ENCODE peak calls at places on chromosomes 6 and 20, in nine cellular contexts. Q is psoas muscle, A is upper lobe of right lung, U is SK-N-SH, S is sigmoid colon, G is caudate nucleus, H is brain microvascular endothelial cell, Y is neural progenitor cell, N is lower lobe of right lung. L is an unnamed sample.

GRCh38 chr20:36717657-36718056 is 28.2 kb downstream of the NDRG3 start:
- DNase-seq in Q (no peak), A (no peak), U (no peak), S (no peak), G (no peak), H (no peak), Y (peak; percentile 50), N (no peak), L (no peak)

GRCh38 chr6:79377830-79378460 is 143.5 kb upstream of the HMGN3 start:
- DNase-seq in Q (no peak), A (no peak), U (no peak), S (no peak), G (no peak), H (peak; percentile 43), Y (no peak), N (peak; percentile 42), L (no peak)

GRCh38 chr20:2142649-2143048 is 41.0 kb downstream of the STK35 start:
- DNase-seq in Q (no peak), A (no peak), U (no peak), S (no peak), G (no peak), H (no peak), Y (no peak), N (no peak), L (no peak)

GRCh38 chr6:100574836-100575235 is 110.1 kb upstream of the SIM1 start:
- DNase-seq in Q (no peak), A (no peak), U (no peak), S (no peak), G (no peak), H (no peak), Y (no peak), N (no peak), L (no peak)

GRCh38 chr6:32796848-32797776 is 19.7 kb downstream of the HLA-DOB start:
- DNase-seq in Q (peak; percentile 81), A (peak; percentile 83), U (peak; percentile 48), S (peak; percentile 77), G (peak; percentile 49), H (peak; percentile 47), Y (peak; percentile 75), N (peak; percentile 81), L (no peak)

GRCh38 chr6:44006123-44006871 is 121.0 kb downstream of the MRPL14 start:
- DNase-seq in Q (peak; percentile 35), A (peak; percentile 53), U (no peak), S (no peak), G (no peak), H (no peak), Y (no peak), N (no peak), L (no peak)

GRCh38 chr20:5524886-5525285 is 208.1 kb upstream of the PROKR2 start:
- DNase-seq in Q (no peak), A (no peak), U (no peak), S (no peak), G (no peak), H (no peak), Y (no peak), N (no peak), L (no peak)

GRCh38 chr20:6051505-6051904 is 2.4 kb downstream of the LRRN4 start:
- DNase-seq in Q (no peak), A (no peak), U (no peak), S (no peak), G (no peak), H (peak; percentile 40), Y (no peak), N (no peak), L (no peak)

GRCh38 chr20:50730765-50731054 is 670 bp upstream of the PARD6B start:
- DNase-seq in Q (no peak), A (no peak), U (no peak), S (no peak), G (no peak), H (no peak), Y (no peak), N (no peak), L (no peak)

GRCh38 chr6:31441368-31442267 is 38.2 kb downstream of the MICA start:
- DNase-seq in Q (peak; percentile 89), A (peak; percentile 94), U (peak; percentile 75), S (peak; percentile 91), G (peak; percentile 46), H (peak; percentile 49), Y (peak; percentile 91), N (peak; percentile 93), L (peak; percentile 80)

GRCh38 chr6:168037242-168037641 is 39.8 kb downstream of the KIF25 start:
- DNase-seq in Q (no peak), A (no peak), U (no peak), S (no peak), G (no peak), H (no peak), Y (peak; percentile 43), N (no peak), L (no peak)

GRCh38 chr6:87408721-87409155 is 966 bp downstream of the CFAP206 start:
- DNase-seq in Q (no peak), A (no peak), U (no peak), S (no peak), G (no peak), H (no peak), Y (no peak), N (no peak), L (no peak)

GRCh38 chr20:50163570-50164317 is 10.2 kb upstream of the PEDS1 start:
- DNase-seq in Q (peak; percentile 86), A (no peak), U (no peak), S (peak; percentile 86), G (no peak), H (no peak), Y (no peak), N (no peak), L (no peak)

GRCh38 chr6:10962673-10963072 is 75.8 kb downstream of the SYCP2L start:
- DNase-seq in Q (no peak), A (no peak), U (peak; percentile 23), S (no peak), G (no peak), H (peak; percentile 73), Y (no peak), N (no peak), L (no peak)

GRCh38 chr6:130409394-130410095 is 43.7 kb downstream of the TMEM200A start:
- DNase-seq in Q (no peak), A (no peak), U (no peak), S (no peak), G (no peak), H (no peak), Y (no peak), N (no peak), L (no peak)

GRCh38 chr6:52183131-52183530 is 3.0 kb upstream of the IL17A start:
- DNase-seq in Q (no peak), A (no peak), U (no peak), S (no peak), G (no peak), H (no peak), Y (peak; percentile 23), N (no peak), L (no peak)

GRCh38 chr20:34402461-34402860 is 39.4 kb downstream of the ITCH start:
- DNase-seq in Q (no peak), A (no peak), U (no peak), S (no peak), G (no peak), H (no peak), Y (no peak), N (no peak), L (no peak)
- H3K27ac ChIP-seq in Q (no peak overlapping the region), A (no peak overlapping the region), U (no peak overlapping the region), S (no peak overlapping the region), G (no peak overlapping the region), H (no peak overlapping the region), Y (no peak overlapping the region), N (no peak overlapping the region), L (no peak overlapping the region)

DNA sequence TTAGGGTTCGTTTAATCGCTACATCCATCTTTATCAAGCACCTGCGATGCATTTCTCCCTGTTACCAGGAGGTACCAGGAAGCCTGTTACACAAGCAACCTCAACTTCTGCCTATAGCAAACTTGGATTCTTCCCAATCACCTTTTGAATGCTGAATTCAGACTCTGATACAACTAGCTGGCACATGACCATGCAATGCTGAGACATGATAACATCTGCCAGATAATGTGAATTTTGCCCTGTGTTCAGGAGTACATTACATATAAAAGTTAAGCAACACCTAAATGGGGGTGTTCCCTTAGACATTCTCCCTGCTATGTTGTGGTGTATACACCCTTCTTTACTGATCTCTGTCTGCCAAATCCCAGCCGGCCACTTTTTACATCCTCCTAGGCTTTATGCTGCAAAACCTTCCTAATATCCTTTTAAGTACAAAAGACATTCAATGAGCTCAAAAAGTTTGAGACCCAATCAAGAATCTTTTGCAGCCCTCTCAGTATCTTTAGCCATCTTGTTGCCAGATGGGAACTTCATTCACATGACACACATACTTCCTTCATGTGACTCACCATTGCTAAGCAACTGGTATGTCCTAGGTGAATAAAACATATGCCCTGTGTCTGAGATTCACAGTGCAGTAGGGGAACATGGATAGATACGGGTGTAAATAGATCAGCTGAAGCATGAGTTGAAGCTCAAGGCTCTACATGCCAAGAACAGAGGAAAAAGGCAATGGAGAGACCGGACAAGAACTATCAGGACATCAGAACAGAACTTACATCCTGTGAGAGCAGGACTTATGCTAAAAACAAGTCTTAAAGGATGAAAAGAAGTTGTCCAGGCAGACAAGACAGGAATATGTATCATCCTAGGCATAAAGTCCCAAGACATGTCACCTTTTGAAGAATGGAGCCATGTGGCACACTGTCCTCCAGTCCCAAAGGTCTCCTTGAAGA is 84.3 kb downstream of the ZHX3 start:
- DNase-seq in Q (no peak), A (no peak), U (no peak), S (no peak), G (no peak), H (peak; percentile 79), Y (no peak), N (no peak), L (no peak)
- H3K27ac ChIP-seq in Q (peak overlapping the region; percentile 72), A (peak overlapping the region; percentile 63), U (no peak overlapping the region), S (peak overlapping the region; percentile 75), G (peak overlapping the region; percentile 94), H (peak overlapping the region; percentile 51), Y (no peak overlapping the region), N (peak overlapping the region; percentile 42), L (peak overlapping the region; percentile 81)

GRCh38 chr20:53081916-53082863 is 110.0 kb downstream of the TSHZ2 start:
- DNase-seq in Q (no peak), A (no peak), U (no peak), S (no peak), G (no peak), H (no peak), Y (peak; percentile 39), N (no peak), L (no peak)
- H3K27ac ChIP-seq in Q (no peak overlapping the region), A (no peak overlapping the region), U (peak overlapping the region; percentile 55), S (peak overlapping the region; percentile 52), G (no peak overlapping the region), H (no peak overlapping the region), Y (no peak overlapping the region), N (no peak overlapping the region), L (no peak overlapping the region)

GRCh38 chr20:32823078-32823477 is 3.3 kb downstream of the MAPRE1 start:
- DNase-seq in Q (no peak), A (no peak), U (no peak), S (no peak), G (no peak), H (peak; percentile 68), Y (peak; percentile 16), N (no peak), L (no peak)

GRCh38 chr20:32820698-32821378 is 1.1 kb downstream of the MAPRE1 start:
- DNase-seq in Q (no peak), A (no peak), U (peak; percentile 34), S (peak; percentile 67), G (no peak), H (no peak), Y (peak; percentile 34), N (no peak), L (no peak)

GRCh38 chr20:32820000-32820697 is 395 bp downstream of the MAPRE1 start:
- DNase-seq in Q (peak; percentile 89), A (peak; percentile 88), U (peak; percentile 93), S (no peak), G (peak; percentile 74), H (no peak), Y (peak; percentile 95), N (peak; percentile 78), L (no peak)

GRCh38 chr20:32822189-32822588 is 2.4 kb downstream of the MAPRE1 start:
- DNase-seq in Q (no peak), A (no peak), U (no peak), S (no peak), G (no peak), H (no peak), Y (no peak), N (no peak), L (no peak)

GRCh38 chr20:32823737-32824588 is 4.2 kb downstream of the MAPRE1 start:
- DNase-seq in Q (no peak), A (no peak), U (no peak), S (no peak), G (no peak), H (no peak), Y (no peak), N (no peak), L (no peak)
- H3K27ac ChIP-seq in Q (peak overlapping the region; percentile 46), A (no peak overlapping the region), U (no peak overlapping the region), S (peak overlapping the region; percentile 41), G (no peak overlapping the region), H (peak overlapping the region; percentile 53), Y (no peak overlapping the region), N (no peak overlapping the region), L (peak overlapping the region; percentile 55)